ENCODE peak calls at places on chromosomes 13 and 19, in five cellular contexts. M is endothelial cell; P is anterior cingulate cortex; B is activated CD4-positive, alpha-beta T cell treated with anti-CD3 and anti-CD28 coated beads for 48 hours; H is activated T-helper 9 cell treated with anti-CD3 and anti-CD28 coated beads, Interleukin-2, amount 50 U/mL, for 16 hours. V is an unnamed sample.

GRCh38 chr13:26819067-26819466 is 58.5 kb upstream of the GPR12 start:
- DNase-seq in P (no peak), H (no peak), B (no peak), M (no peak), V (no peak)

GRCh38 chr13:75372517-75372916 is 109.5 kb downstream of the TBC1D4 start:
- DNase-seq in H (no peak), B (no peak), M (peak), P (no peak), V (peak)

GRCh38 chr19:16001481-16002312 is 52.9 kb downstream of the OR10H4 start:
- DNase-seq in H (no peak), M (no peak), P (no peak), B (peak), V (no peak)

GRCh38 chr19:4983346-4984105 is 14.6 kb downstream of the KDM4B start:
- DNase-seq in M (no peak), H (no peak), B (no peak), P (no peak), V (no peak)

GRCh38 chr13:74274946-74275345 is 140.7 kb upstream of the KLF12 start:
- DNase-seq in H (no peak), B (no peak), M (no peak), P (no peak), V (no peak)

GRCh38 chr19:2475702-2476450 is at the start of gene GADD45B:
- DNase-seq in M (peak), H (peak), P (peak), B (peak), V (peak)

GRCh38 chr13:108955741-108956140 is 326.3 kb downstream of the MYO16 start:
- DNase-seq in M (no peak), P (no peak), B (no peak), H (no peak), V (no peak)

GRCh38 chr13:82257790-82258507 is 1624.3 kb downstream of the SLITRK1 start:
- DNase-seq in H (no peak), M (no peak), B (no peak), P (no peak), V (no peak)

GRCh38 chr13:112575680-112576079 is 12.3 kb downstream of the TUBGCP3 start:
- DNase-seq in P (no peak), H (no peak), B (no peak), M (no peak), V (no peak)

GRCh38 chr19:17737690-17738153 is 13.6 kb upstream of the FCHO1 start:
- DNase-seq in B (no peak), M (no peak), H (no peak), P (no peak), V (no peak)